ENCODE peak calls at places on chromosomes 12 and 14, in seven cellular contexts. C, P, M, E, N, F and W are unnamed samples.

GRCh38 chr12:127174881-127175280 is 1092.1 kb upstream of the TMEM132C start:
- DNase-seq in E (no peak), N (no peak), M (no peak), P (no peak), C (no peak), F (no peak), W (no peak)

GRCh38 chr12:130552483-130552996 is 163.6 kb downstream of the RIMBP2 start:
- DNase-seq in N (no peak), P (no peak), C (no peak), M (no peak), F (no peak), E (no peak), W (no peak)

GRCh38 chr12:43362910-43363694 is 188.9 kb downstream of the ADAMTS20 start:
- DNase-seq in M (no peak), P (no peak), F (no peak), C (no peak), E (no peak), N (no peak), W (peak)

GRCh38 chr14:23284654-23285529 is 1.0 kb downstream of the HOMEZ start:
- DNase-seq in P (no peak), F (no peak), E (peak), N (no peak), C (no peak), M (no peak), W (no peak)

GRCh38 chr12:126898562-126898961 is 1368.4 kb upstream of the TMEM132C start:
- DNase-seq in P (no peak), E (no peak), M (no peak), N (no peak), F (no peak), C (no peak), W (no peak)

GRCh38 chr12:89103831-89104230 is 248.5 kb downstream of the DUSP6 start:
- DNase-seq in C (no peak), M (no peak), N (no peak), P (no peak), E (no peak), F (no peak), W (no peak)

GRCh38 chr14:51996148-51996746 is 6.9 kb downstream of the RTRAF start:
- DNase-seq in M (no peak), E (no peak), F (no peak), P (no peak), C (no peak), N (no peak), W (no peak)

GRCh38 chr14:95190857-95191256 is 33.5 kb upstream of the DICER1 start:
- DNase-seq in C (no peak), M (no peak), P (no peak), N (no peak), F (no peak), E (no peak), W (no peak)

GRCh38 chr12:120640840-120641833 is 711 bp downstream of the CABP1 start:
- DNase-seq in C (no peak), N (peak), F (no peak), P (no peak), M (peak), E (peak), W (peak)

GRCh38 chr12:57049890-57050289 is at the start of gene MYO1A:
- DNase-seq in M (no peak), F (no peak), E (no peak), N (no peak), C (no peak), P (no peak), W (peak)

GRCh38 chr12:20492251-20492728 is 124.0 kb downstream of the PDE3A start:
- DNase-seq in N (no peak), F (no peak), E (no peak), P (peak), C (no peak), M (no peak), W (peak)

GRCh38 chr12:93740721-93741120 is 63.5 kb downstream of the CRADD start:
- DNase-seq in E (no peak), P (no peak), N (no peak), M (no peak), F (no peak), C (no peak), W (no peak)

GRCh38 chr12:45732250-45732649 is 2.7 kb downstream of the ARID2 start:
- DNase-seq in M (no peak), F (no peak), C (no peak), P (no peak), N (no peak), E (no peak), W (no peak)

GRCh38 chr14:96811265-96811664 is 14.1 kb downstream of the VRK1 start:
- DNase-seq in C (no peak), E (no peak), N (no peak), M (no peak), P (no peak), F (no peak), W (no peak)

GRCh38 chr12:38912116-38912515 is 6.7 kb upstream of the CPNE8 start:
- DNase-seq in F (no peak), N (no peak), C (no peak), E (no peak), M (no peak), P (no peak), W (no peak)

GRCh38 chr12:49748800-49749199 is 7.4 kb downstream of the TMBIM6 start:
- DNase-seq in E (no peak), C (no peak), F (no peak), P (no peak), M (no peak), N (no peak), W (no peak)

GRCh38 chr14:76985021-76985420 is 43.5 kb downstream of the IRF2BPL start:
- DNase-seq in E (no peak), M (no peak), C (no peak), F (no peak), N (no peak), P (no peak), W (no peak)

GRCh38 chr14:100594625-100594951 is 7.4 kb upstream of the BEGAIN start:
- DNase-seq in P (no peak), C (peak), F (peak), E (peak), M (peak), N (no peak), W (no peak)

GRCh38 chr12:112752298-112752697 is 39.2 kb upstream of the RPH3A start:
- DNase-seq in N (no peak), C (no peak), F (no peak), E (no peak), M (no peak), P (no peak), W (no peak)

GRCh38 chr12:115680967-115681366 is 596.5 kb downstream of the MED13L start:
- DNase-seq in P (no peak), N (no peak), C (no peak), M (no peak), F (no peak), E (no peak), W (no peak)
- TF ChIP-seq CTCF in P (no peak), N (no peak), C (no peak), M (no peak), F (no peak), E (no peak), W (no peak)

GRCh38 chr12:108190529-108190928 is 61.4 kb downstream of the WSCD2 start:
- DNase-seq in E (no peak), F (no peak), M (no peak), P (no peak), N (no peak), C (no peak), W (no peak)
- TF ChIP-seq CTCF in E (no peak), F (no peak), M (no peak), P (no peak), N (no peak), C (no peak), W (no peak)

DNA sequence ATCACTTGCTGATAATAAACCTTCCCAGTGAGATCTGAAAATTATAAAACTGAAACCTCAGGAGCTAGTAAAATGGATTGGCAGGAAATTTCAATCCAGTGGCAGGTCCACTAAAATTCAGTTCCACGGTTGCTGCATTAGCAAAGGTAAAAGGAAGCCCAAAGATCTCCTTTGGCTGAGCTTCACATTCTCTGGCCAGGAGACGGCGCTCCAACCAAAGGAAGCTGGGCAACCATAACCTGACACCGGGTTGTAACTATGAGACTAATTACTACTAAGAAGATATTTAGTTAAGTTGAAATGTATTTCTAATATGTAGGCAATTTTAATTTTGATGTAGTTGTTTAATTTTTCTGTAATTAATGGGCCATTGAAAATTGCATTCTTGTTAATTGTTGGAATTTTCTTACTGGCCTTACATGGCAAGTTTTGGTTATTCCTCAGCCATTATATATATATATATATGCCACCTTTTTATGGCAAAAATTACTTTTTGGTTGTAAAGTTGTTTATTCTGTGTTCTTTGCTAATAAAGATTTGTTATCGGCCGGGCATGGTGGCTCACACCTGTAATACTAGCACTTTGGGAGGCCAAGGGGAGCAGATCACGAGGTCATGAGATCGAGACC is 17.0 kb downstream of the OR8S1 start:
- DNase-seq in E (no peak), C (no peak), N (no peak), F (no peak), M (no peak), P (peak), W (peak)
- TF ChIP-seq CTCF in E (no peak), C (no peak), N (peak), F (no peak), M (no peak), P (peak), W (peak)

GRCh38 chr12:79512068-79512467 is 178.7 kb downstream of the PAWR start:
- DNase-seq in F (no peak), C (no peak), M (peak), E (no peak), P (no peak), N (no peak), W (no peak)
- TF ChIP-seq CTCF in F (no peak), C (no peak), M (peak), E (no peak), P (peak), N (no peak), W (no peak)

GRCh38 chr14:73935666-73936065 is 14.2 kb downstream of the FAM161B start:
- DNase-seq in C (no peak), F (no peak), P (no peak), M (no peak), N (no peak), E (no peak), W (no peak)
- TF ChIP-seq CTCF in C (peak), F (no peak), P (no peak), M (no peak), N (peak), E (no peak), W (peak)

GRCh38 chr12:39990122-39991101 is 115.5 kb downstream of the SLC2A13 start:
- DNase-seq in P (peak), C (no peak), F (no peak), M (peak), E (peak), N (peak), W (peak)
- TF ChIP-seq CTCF in P (peak), C (peak), F (peak), M (peak), E (peak), N (peak), W (peak)

GRCh38 chr12:80617733-80618132 is 89.7 kb upstream of the MYF6 start:
- DNase-seq in N (no peak), E (no peak), C (no peak), P (no peak), M (no peak), F (no peak), W (no peak)

GRCh38 chr12:80620281-80620680 is 87.2 kb upstream of the MYF6 start:
- DNase-seq in F (no peak), P (no peak), M (no peak), E (no peak), N (no peak), C (no peak), W (no peak)

GRCh38 chr12:80624986-80625530 is 82.4 kb upstream of the MYF6 start:
- DNase-seq in F (no peak), E (no peak), C (no peak), P (no peak), M (no peak), N (no peak), W (no peak)

GRCh38 chr12:80625901-80626300 is 81.5 kb upstream of the MYF6 start:
- DNase-seq in N (no peak), P (no peak), E (no peak), M (no peak), F (no peak), C (no peak), W (no peak)

GRCh38 chr12:80622271-80622670 is 85.2 kb upstream of the MYF6 start:
- DNase-seq in C (no peak), F (no peak), M (no peak), P (no peak), N (no peak), E (no peak), W (peak)
- TF ChIP-seq CTCF in C (no peak), F (no peak), M (no peak), P (peak), N (no peak), E (no peak), W (peak)

DNA sequence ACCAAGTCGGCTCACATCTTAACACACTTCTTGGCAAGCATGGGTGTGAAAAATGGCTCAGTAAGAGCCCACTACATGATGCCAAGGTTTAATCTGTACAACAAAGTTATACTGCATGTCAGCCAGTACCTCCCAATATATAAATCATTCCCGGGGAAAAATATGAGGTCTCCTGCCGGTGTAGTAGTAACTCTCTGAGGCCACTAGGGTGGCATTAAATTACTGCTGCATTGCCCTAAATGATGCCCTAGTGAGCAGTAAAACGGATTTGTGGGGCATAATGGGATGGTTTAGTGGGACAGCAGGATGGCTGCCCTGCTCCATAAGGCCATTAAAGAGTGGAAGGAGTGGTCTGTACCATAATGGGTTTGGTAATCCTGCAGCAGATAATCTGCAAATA is 267.7 kb downstream of the MED13L start:
- DNase-seq in N (no peak), E (no peak), C (no peak), M (no peak), F (no peak), P (no peak), W (no peak)
- TF ChIP-seq CTCF in N (peak), E (no peak), C (peak), M (peak), F (peak), P (no peak), W (no peak)

DNA sequence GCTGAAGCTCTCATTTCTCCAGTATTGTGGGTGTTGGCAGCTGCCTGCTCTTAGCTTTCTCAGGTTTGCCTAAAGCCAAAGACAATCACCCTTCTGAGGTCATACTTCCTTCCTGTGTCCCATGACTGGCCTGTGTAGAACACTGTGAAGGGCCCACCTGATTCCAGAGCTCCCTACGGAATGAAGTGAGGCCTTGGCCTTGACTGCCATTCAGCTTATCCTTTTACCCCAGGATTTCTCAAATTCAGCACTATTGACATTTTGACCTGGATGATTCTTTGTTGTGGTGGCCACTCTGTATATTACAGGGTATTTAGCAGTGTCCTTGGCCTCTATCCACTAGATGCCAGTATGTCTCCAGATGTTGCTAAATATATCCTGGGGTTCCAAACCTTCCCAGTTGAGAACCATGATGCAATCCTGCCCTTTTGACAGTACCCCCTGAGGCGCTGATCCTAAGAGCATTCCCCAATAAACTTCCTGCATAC is 112.3 kb upstream of the KRR1 start:
- DNase-seq in F (no peak), P (peak), M (peak), C (no peak), N (no peak), E (no peak), W (peak)
- TF ChIP-seq CTCF in F (no peak), P (peak), M (no peak), C (no peak), N (no peak), E (no peak), W (peak)

GRCh38 chr14:49467091-49467490 is 119.1 kb downstream of the RPS29 start:
- DNase-seq in C (no peak), P (no peak), F (no peak), N (no peak), E (no peak), M (no peak), W (no peak)

GRCh38 chr14:49461529-49462401 is 124.4 kb downstream of the RPS29 start:
- DNase-seq in C (no peak), P (peak), E (no peak), F (no peak), N (peak), M (peak), W (peak)

GRCh38 chr14:49463146-49463545 is 123.0 kb downstream of the RPS29 start:
- DNase-seq in E (no peak), N (no peak), M (no peak), F (no peak), C (no peak), P (no peak), W (no peak)

GRCh38 chr14:49460647-49461046 is 125.5 kb downstream of the RPS29 start:
- DNase-seq in N (no peak), M (no peak), C (no peak), E (no peak), P (no peak), F (no peak), W (no peak)

GRCh38 chr14:49464885-49465284 is 121.3 kb downstream of the RPS29 start:
- DNase-seq in C (no peak), E (no peak), M (peak), P (peak), N (no peak), F (no peak), W (peak)
- TF ChIP-seq CTCF in C (no peak), E (no peak), M (peak), P (no peak), N (no peak), F (no peak), W (no peak)